ENCODE peak calls at places on chromosomes 5 and 9, in ten cellular contexts. H is adrenal gland, I is heart left ventricle, U is ovary, L is H9, A is fibroblast of lung, K is Peyer's patch, O is HepG2, G is A549, X is caudate nucleus. R is an unnamed sample.

GRCh38 chr5:120007619-120008018 is 378.3 kb downstream of the FAM170A start:
- DNase-seq in G (no peak), K (no peak), O (no peak), U (no peak), X (no peak), I (no peak), A (no peak), L (no peak), H (no peak), R (no peak)

GRCh38 chr9:87827341-87827740 is 55.3 kb upstream of the SPATA31E1 start:
- DNase-seq in O (no peak), G (no peak), K (no peak), L (no peak), X (no peak), I (no peak), A (no peak), H (no peak), U (no peak), R (no peak)

GRCh38 chr9:14293801-14294200 is 20.1 kb downstream of the NFIB start:
- DNase-seq in O (no peak), A (peak; percentile 34), X (no peak), H (no peak), K (no peak), U (no peak), L (no peak), I (no peak), G (no peak), R (no peak)

GRCh38 chr9:135794361-135794885 is 92.4 kb downstream of the KCNT1 start:
- DNase-seq in L (no peak), X (no peak), U (no peak), K (no peak), A (no peak), G (no peak), H (no peak), O (no peak), I (no peak), R (no peak)

GRCh38 chr5:150138551-150139265 is 16.9 kb downstream of the PDGFRB start:
- DNase-seq in G (no peak), H (peak; percentile 72), U (peak; percentile 87), X (peak; percentile 41), L (peak; percentile 75), O (peak; percentile 89), K (no peak), A (peak; percentile 94), I (peak; percentile 60), R (no peak)

GRCh38 chr5:154411338-154411737 is 34.5 kb upstream of the SAP30L start:
- DNase-seq in A (no peak), L (no peak), K (peak; percentile 23), I (no peak), H (no peak), U (no peak), O (no peak), G (no peak), X (no peak), R (no peak)

GRCh38 chr5:154829181-154829588 is 21.2 kb downstream of the FAXDC2 start:
- DNase-seq in I (no peak), U (no peak), O (no peak), X (no peak), K (no peak), L (no peak), G (no peak), H (peak; percentile 72), A (no peak), R (no peak)

GRCh38 chr5:108858959-108859358 is 111.3 kb downstream of the FER start:
- DNase-seq in H (no peak), A (peak; percentile 20), U (no peak), K (no peak), L (no peak), X (no peak), O (no peak), G (no peak), I (no peak), R (no peak)

GRCh38 chr5:149641000-149641576 is 59.8 kb downstream of the ARHGEF37 start:
- DNase-seq in H (peak; percentile 67), O (peak; percentile 85), L (no peak), U (peak; percentile 84), A (peak; percentile 90), K (peak; percentile 85), G (no peak), I (peak; percentile 49), X (no peak), R (no peak)

GRCh38 chr9:37001461-37001860 is 32.6 kb downstream of the PAX5 start:
- DNase-seq in K (no peak), A (no peak), G (no peak), U (no peak), H (no peak), I (no peak), X (no peak), O (no peak), L (no peak), R (no peak)

GRCh38 chr9:37002413-37003217 is 31.5 kb downstream of the PAX5 start:
- DNase-seq in K (no peak), H (no peak), I (no peak), L (no peak), A (no peak), X (no peak), G (no peak), U (no peak), O (no peak), R (no peak)

GRCh38 chr9:37002036-37002412 is 32.0 kb downstream of the PAX5 start:
- DNase-seq in I (no peak), H (no peak), G (no peak), L (no peak), O (no peak), A (no peak), U (no peak), K (no peak), X (no peak), R (no peak)

GRCh38 chr9:36997414-36997813 is 36.7 kb downstream of the PAX5 start:
- DNase-seq in G (no peak), X (no peak), I (no peak), K (no peak), O (no peak), L (no peak), H (no peak), U (no peak), A (no peak), R (no peak)

GRCh38 chr9:36999728-37000333 is 34.2 kb downstream of the PAX5 start:
- DNase-seq in A (no peak), O (no peak), G (no peak), K (no peak), L (no peak), U (no peak), X (no peak), I (no peak), H (no peak), R (no peak)
- H3K27ac ChIP-seq in A (no peak overlapping the region), O (no peak overlapping the region), G (no peak overlapping the region), K (no peak overlapping the region), L (no peak overlapping the region), U (no peak overlapping the region), X (no peak overlapping the region), I (no peak overlapping the region), H (no peak overlapping the region), R (no peak overlapping the region)

GRCh38 chr5:158121678-158122077 is 262.7 kb upstream of the CLINT1 start:
- DNase-seq in U (no peak), L (no peak), H (no peak), I (no peak), X (no peak), O (no peak), K (no peak), A (no peak), G (no peak), R (no peak)
- H3K27ac ChIP-seq in U (no peak overlapping the region), L (no peak overlapping the region), H (no peak overlapping the region), I (no peak overlapping the region), X (no peak overlapping the region), O (no peak overlapping the region), K (no peak overlapping the region), A (no peak overlapping the region), G (no peak overlapping the region), R (no peak overlapping the region)

GRCh38 chr5:74685979-74686631 is 1.1 kb downstream of the HEXB start:
- DNase-seq in K (peak; percentile 50), L (no peak), U (no peak), G (no peak), A (peak; percentile 69), O (no peak), H (peak; percentile 56), I (no peak), X (no peak), R (no peak)
- H3K27ac ChIP-seq in K (peak overlapping the region; percentile 85), L (no peak overlapping the region), U (peak overlapping the region; percentile 81), G (peak overlapping the region; percentile 84), A (peak overlapping the region; percentile 88), O (peak overlapping the region; percentile 67), H (peak overlapping the region; percentile 67), I (peak overlapping the region; percentile 87), X (peak overlapping the region; percentile 79), R (peak overlapping the region; percentile 85)

DNA sequence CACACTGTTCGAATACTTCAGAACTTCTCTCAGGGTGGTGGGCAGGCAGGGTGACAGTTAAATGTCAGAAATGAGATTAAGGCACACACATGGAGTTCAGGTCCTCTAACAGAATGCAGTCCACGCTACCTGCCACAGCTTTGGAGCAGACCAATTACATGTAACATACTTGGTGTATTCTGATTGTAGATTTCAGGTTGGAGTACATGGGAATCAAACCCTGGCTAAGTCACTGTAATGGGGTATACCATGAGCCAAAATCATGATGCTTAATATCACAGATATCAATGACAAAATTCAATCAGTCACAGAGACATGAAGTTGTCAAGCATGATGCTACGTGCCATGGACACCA is 48.9 kb downstream of the MEF2C start:
- DNase-seq in I (no peak), H (no peak), L (no peak), K (no peak), O (no peak), A (no peak), U (no peak), G (no peak), X (no peak), R (no peak)
- H3K27ac ChIP-seq in I (peak overlapping the region; percentile 89), H (peak overlapping the region; percentile 70), L (no peak overlapping the region), K (peak overlapping the region; percentile 52), O (no peak overlapping the region), A (peak overlapping the region; percentile 37), U (peak overlapping the region; percentile 41), G (no peak overlapping the region), X (no peak overlapping the region), R (no peak overlapping the region)

GRCh38 chr9:129933709-129934586 is 98.7 kb downstream of the USP20 start:
- DNase-seq in U (no peak), K (no peak), O (no peak), G (no peak), H (no peak), I (no peak), X (no peak), L (no peak), A (no peak), R (no peak)

GRCh38 chr9:129939426-129939825 is 103.6 kb downstream of the FNBP1 start:
- DNase-seq in I (no peak), U (no peak), O (no peak), L (no peak), X (no peak), K (no peak), H (no peak), A (no peak), G (no peak), R (no peak)

GRCh38 chr9:129936222-129936621 is 101.0 kb downstream of the USP20 start:
- DNase-seq in I (no peak), H (no peak), K (no peak), X (no peak), A (no peak), L (no peak), U (no peak), G (no peak), O (no peak), R (no peak)

GRCh38 chr9:129933215-129933614 is 98.0 kb downstream of the USP20 start:
- DNase-seq in U (no peak), L (no peak), X (no peak), K (no peak), A (peak; percentile 22), O (no peak), H (no peak), I (no peak), G (no peak), R (no peak)

GRCh38 chr9:129938291-129938979 is 103.2 kb downstream of the USP20 start:
- DNase-seq in H (no peak), K (no peak), G (no peak), U (no peak), A (peak; percentile 59), X (no peak), O (no peak), L (no peak), I (no peak), R (no peak)
- H3K27ac ChIP-seq in H (no peak overlapping the region), K (peak overlapping the region; percentile 53), G (no peak overlapping the region), U (peak overlapping the region; percentile 5), A (no peak overlapping the region), X (peak overlapping the region; percentile 94), O (no peak overlapping the region), L (peak overlapping the region; percentile 47), I (no peak overlapping the region), R (peak overlapping the region; percentile 86)